ENCODE peak calls at places on chromosomes 3 and 15, in four cellular contexts. D is ovary, K is transverse colon, Z is A549. Y is an unnamed sample.

GRCh38 chr3:187319699-187320302 is 28.3 kb upstream of the MASP1 start:
- DNase-seq in Z (peak), D (peak), K (peak), Y (peak)

GRCh38 chr3:41293169-41293681 is 93.9 kb downstream of the CTNNB1 start:
- DNase-seq in K (no peak), Z (no peak), D (no peak), Y (no peak)

GRCh38 chr15:37618368-37618767 is 316.1 kb upstream of the TMCO5A start:
- DNase-seq in D (no peak), Z (no peak), K (no peak), Y (no peak)

GRCh38 chr3:169660709-169661566 is 2.6 kb downstream of the MECOM start:
- DNase-seq in Z (no peak), K (no peak), D (no peak), Y (no peak)

GRCh38 chr15:50879016-50879415 is 29.5 kb upstream of the AP4E1 start:
- DNase-seq in Z (no peak), K (no peak), D (no peak), Y (no peak)

GRCh38 chr3:99909714-99910508 is 92.2 kb downstream of the CMSS1 start:
- DNase-seq in D (no peak), Z (peak), K (no peak), Y (peak)

GRCh38 chr15:89948796-89949195 is 36.0 kb upstream of the ARPIN start:
- DNase-seq in K (no peak), D (no peak), Z (no peak), Y (no peak)

GRCh38 chr3:43455233-43455632 is 166.6 kb downstream of the ANO10 start:
- DNase-seq in D (no peak), Z (peak), K (no peak), Y (peak)

GRCh38 chr3:42688487-42689420 is 3.4 kb downstream of the KLHL40 start:
- DNase-seq in D (no peak), K (no peak), Z (no peak), Y (no peak)

GRCh38 chr3:66476852-66477381 is 23.9 kb downstream of the LRIG1 start:
- DNase-seq in Z (no peak), K (peak), D (no peak), Y (no peak)

GRCh38 chr3:109804697-109805096 is 467.4 kb upstream of the DPPA4 start:
- DNase-seq in Z (no peak), D (no peak), K (no peak), Y (no peak)

GRCh38 chr3:3618624-3619023 is 180.6 kb upstream of the LRRN1 start:
- DNase-seq in Z (no peak), D (no peak), K (no peak), Y (no peak)

GRCh38 chr3:153029350-153029749 is 132.7 kb upstream of the RAP2B start:
- DNase-seq in K (no peak), D (no peak), Z (no peak), Y (no peak)

GRCh38 chr15:68310811-68311463 is 33.4 kb downstream of the FEM1B start:
- DNase-seq in Z (no peak), D (peak), K (no peak), Y (no peak)

GRCh38 chr3:192916455-192917257 is 1.0 kb downstream of the MB21D2 start:
- DNase-seq in K (peak), D (peak), Z (peak), Y (peak)
- TF ChIP-seq POLR2A in K (peak), D (no peak), Z (no peak), Y (no peak)

GRCh38 chr15:91939432-91939831 is 85.9 kb downstream of the SLCO3A1 start:
- DNase-seq in K (no peak), D (no peak), Z (no peak), Y (no peak)

GRCh38 chr15:91941871-91942270 is 88.4 kb downstream of the SLCO3A1 start:
- DNase-seq in Z (no peak), D (no peak), K (no peak), Y (no peak)

GRCh38 chr15:91940466-91941381 is 87.2 kb downstream of the SLCO3A1 start:
- DNase-seq in D (no peak), Z (no peak), K (no peak), Y (no peak)

DNA sequence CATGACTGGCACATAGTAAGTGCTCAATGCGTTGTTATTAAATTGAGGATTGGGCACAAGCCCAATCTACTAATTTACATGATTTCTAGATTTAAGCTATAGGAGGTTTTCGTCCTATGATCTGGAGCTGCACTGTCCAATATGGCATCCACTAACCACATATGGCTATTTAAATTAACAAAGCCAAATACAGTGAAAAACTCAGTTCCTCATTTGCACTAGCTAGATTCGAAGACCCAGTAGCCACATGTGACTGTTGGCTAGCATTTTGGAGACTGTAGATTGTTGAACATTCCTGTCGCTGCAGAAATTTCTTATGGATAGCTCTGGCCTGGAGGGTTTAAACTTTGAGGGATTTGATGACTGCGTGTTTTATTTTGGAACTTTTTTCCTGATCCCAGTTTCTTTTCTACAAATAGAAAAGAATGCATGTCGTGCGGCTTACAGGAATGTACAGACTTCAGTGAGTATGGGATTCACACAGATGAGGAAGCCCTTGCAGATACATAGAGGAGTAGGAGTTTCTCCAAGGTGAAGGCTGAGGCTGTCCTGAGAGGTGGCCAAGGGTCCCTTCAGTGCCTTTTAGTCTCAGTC is 82.8 kb downstream of the SLCO3A1 start:
- DNase-seq in D (no peak), K (no peak), Z (no peak), Y (no peak)
- TF ChIP-seq POLR2A in D (no peak), K (no peak), Z (no peak), Y (no peak)

GRCh38 chr3:197001106-197001971 is 28.3 kb downstream of the MELTF start:
- DNase-seq in K (no peak), D (no peak), Z (no peak), Y (no peak)

GRCh38 chr3:197001972-197002700 is 27.5 kb downstream of the MELTF start:
- DNase-seq in K (no peak), D (peak), Z (no peak), Y (no peak)

GRCh38 chr3:197003461-197004385 is 25.9 kb downstream of the MELTF start:
- DNase-seq in Z (no peak), K (peak), D (no peak), Y (no peak)

GRCh38 chr3:197000211-197000610 is 29.4 kb downstream of the MELTF start:
- DNase-seq in Z (no peak), K (no peak), D (no peak), Y (no peak)

DNA sequence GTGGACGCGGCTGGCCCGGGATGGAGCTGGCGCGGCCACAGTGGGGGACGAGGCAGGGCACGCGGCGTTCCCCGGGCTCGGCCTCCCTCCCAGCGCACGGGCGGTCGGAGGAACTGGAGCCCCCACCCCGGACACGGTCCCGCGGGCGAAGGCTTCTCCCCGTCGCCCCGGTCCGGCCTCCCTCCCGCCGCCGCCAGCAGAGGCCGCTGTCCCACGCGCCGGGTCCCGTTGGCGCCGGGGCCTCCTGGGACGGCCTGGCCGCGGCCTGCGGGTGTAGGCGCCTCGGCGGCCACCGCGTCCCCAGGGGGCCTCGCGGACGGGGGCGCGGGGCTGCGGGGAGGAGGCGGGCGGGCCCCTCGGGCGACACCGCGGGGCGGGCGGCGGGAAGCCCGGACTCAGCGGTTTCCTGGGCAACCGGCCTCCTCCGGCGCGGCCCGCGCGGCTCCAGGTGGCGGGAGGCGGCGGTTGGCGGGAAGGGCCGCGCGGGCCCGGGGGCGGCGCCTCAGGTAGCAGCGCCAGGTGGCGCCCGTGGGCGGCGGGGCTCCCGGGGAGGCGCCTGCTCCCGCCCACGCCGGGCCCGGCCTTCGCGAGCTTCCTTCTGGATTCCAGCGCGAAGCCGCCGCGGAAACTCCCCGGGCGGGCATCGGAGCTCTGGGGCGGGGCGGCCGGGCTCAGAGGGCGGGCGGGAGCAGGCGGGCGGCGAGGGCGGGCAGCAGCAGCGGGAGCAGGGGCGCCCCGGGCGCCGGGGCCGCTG is 26.7 kb downstream of the MELTF start:
- DNase-seq in D (peak), K (peak), Z (peak), Y (peak)
- TF ChIP-seq POLR2A in D (peak), K (no peak), Z (no peak), Y (peak)

GRCh38 chr3:108486272-108486787 is 24.1 kb downstream of the MYH15 start:
- DNase-seq in K (no peak), Z (no peak), D (no peak), Y (no peak)
- TF ChIP-seq POLR2A in K (no peak), Z (no peak), D (no peak), Y (no peak)

Y was measured in H54.